ENCODE peak calls at places on chromosome 19, in six cellular contexts. I is colonic mucosa, A is uterus, V is fibroblast of lung, T is tibial artery, D is thoracic aorta. N is an unnamed sample.

GRCh38 chr19:6109947-6110346 is 353 bp downstream of the RFX2 start:
- DNase-seq in I (peak; percentile 44), A (no peak), V (no peak), T (peak; percentile 35), D (no peak), N (no peak)

GRCh38 chr19:45781282-45782161 is 768 bp downstream of the DMPK start:
- DNase-seq in I (no peak), A (no peak), V (no peak), T (no peak), D (no peak), N (no peak)

GRCh38 chr19:4606921-4607678 is 32.2 kb upstream of the TNFAIP8L1 start:
- DNase-seq in I (no peak), A (peak; percentile 20), V (peak; percentile 28), T (no peak), D (no peak), N (no peak)

GRCh38 chr19:3932931-3933810 is at the start of gene NMRK2:
- DNase-seq in I (no peak), A (no peak), V (no peak), T (no peak), D (no peak), N (no peak)

GRCh38 chr19:3269972-3270667 is 45.7 kb downstream of the CELF5 start:
- DNase-seq in I (no peak), A (no peak), V (no peak), T (no peak), D (no peak), N (no peak)

GRCh38 chr19:2523630-2524311 is 47.8 kb downstream of the GADD45B start:
- DNase-seq in I (no peak), A (no peak), V (no peak), T (no peak), D (peak; percentile 62), N (no peak)

GRCh38 chr19:49835562-49835961 is 15.4 kb upstream of the PTOV1 start:
- DNase-seq in I (no peak), A (no peak), V (no peak), T (no peak), D (no peak), N (no peak)

GRCh38 chr19:45876411-45877197 is 9.3 kb downstream of the IRF2BP1 start:
- DNase-seq in I (peak; percentile 51), A (no peak), V (peak; percentile 22), T (peak; percentile 25), D (no peak), N (peak; percentile 14)

GRCh38 chr19:41595890-41596280 is 19.9 kb downstream of the CEACAM21 start:
- DNase-seq in I (no peak), A (no peak), V (no peak), T (no peak), D (no peak), N (no peak)

GRCh38 chr19:49812452-49812996 is 568 bp downstream of the FUZ start:
- DNase-seq in I (no peak), A (no peak), V (no peak), T (no peak), D (no peak), N (no peak)

GRCh38 chr19:7605490-7606222 is 10.0 kb downstream of the CAMSAP3 start:
- DNase-seq in I (peak; percentile 18), A (no peak), V (no peak), T (no peak), D (no peak), N (no peak)

GRCh38 chr19:4288091-4288777 is 9.2 kb downstream of the SHD start:
- DNase-seq in I (no peak), A (no peak), V (no peak), T (no peak), D (no peak), N (no peak)

GRCh38 chr19:18543814-18544475 is 572 bp upstream of the FKBP8 start:
- DNase-seq in I (peak; percentile 92), A (no peak), V (peak; percentile 56), T (no peak), D (no peak), N (peak; percentile 57)

GRCh38 chr19:50460161-50460765 is 16.0 kb upstream of the EMC10 start:
- DNase-seq in I (no peak), A (no peak), V (peak; percentile 34), T (no peak), D (no peak), N (no peak)

GRCh38 chr19:56423276-56423984 is 19.3 kb downstream of the ZNF583 start:
- DNase-seq in I (no peak), A (no peak), V (peak; percentile 5), T (no peak), D (no peak), N (no peak)

GRCh38 chr19:31980851-31981250 is 364.6 kb upstream of the ZNF507 start:
- DNase-seq in I (no peak), A (no peak), V (no peak), T (no peak), D (no peak), N (no peak)

GRCh38 chr19:17002455-17002854 is 24.2 kb downstream of the CPAMD8 start:
- DNase-seq in I (no peak), A (no peak), V (no peak), T (no peak), D (no peak), N (no peak)

GRCh38 chr19:16274466-16274865 is 50.2 kb upstream of the KLF2 start:
- DNase-seq in I (no peak), A (peak; percentile 58), V (no peak), T (no peak), D (no peak), N (no peak)

GRCh38 chr19:18436651-18437478 is 1.1 kb downstream of the ISYNA1 start:
- DNase-seq in I (peak; percentile 89), A (peak; percentile 85), V (peak; percentile 84), T (peak; percentile 57), D (no peak), N (no peak)

GRCh38 chr19:10744848-10745293 is 27.0 kb downstream of the DNM2 start:
- DNase-seq in I (peak; percentile 72), A (no peak), V (no peak), T (no peak), D (no peak), N (no peak)

GRCh38 chr19:57406516-57407123 is 4.3 kb upstream of the ZNF17 start:
- DNase-seq in I (peak; percentile 67), A (peak; percentile 28), V (peak; percentile 62), T (no peak), D (no peak), N (no peak)

GRCh38 chr19:9309974-9310446 is 372 bp upstream of the ZNF699 start:
- DNase-seq in I (peak; percentile 95), A (peak; percentile 94), V (peak; percentile 92), T (peak; percentile 91), D (peak; percentile 80), N (peak; percentile 87)

GRCh38 chr19:36115453-36116343 is at the start of gene TBCB:
- DNase-seq in I (peak; percentile 93), A (no peak), V (peak; percentile 27), T (peak; percentile 25), D (peak; percentile 42), N (peak; percentile 74)

GRCh38 chr19:1134431-1134830 is 30.6 kb downstream of the GPX4 start:
- DNase-seq in I (no peak), A (no peak), V (no peak), T (no peak), D (no peak), N (no peak)
- H3K27ac ChIP-seq in I (no peak overlapping the region), A (no peak overlapping the region), V (peak overlapping the region; percentile 98), T (no peak overlapping the region), D (no peak overlapping the region), N (no peak overlapping the region)

GRCh38 chr19:343451-343931 is 1.1 kb downstream of the MIER2 start:
- DNase-seq in I (no peak), A (no peak), V (no peak), T (no peak), D (no peak), N (no peak)

GRCh38 chr19:340620-341385 is 3.8 kb downstream of the MIER2 start:
- DNase-seq in I (no peak), A (no peak), V (no peak), T (no peak), D (no peak), N (no peak)

GRCh38 chr19:342801-343421 is 1.7 kb downstream of the MIER2 start:
- DNase-seq in I (peak; percentile 59), A (peak; percentile 49), V (peak; percentile 69), T (peak; percentile 76), D (no peak), N (peak; percentile 78)

GRCh38 chr19:341386-342127 is 3.0 kb downstream of the MIER2 start:
- DNase-seq in I (no peak), A (no peak), V (no peak), T (no peak), D (no peak), N (no peak)

DNA sequence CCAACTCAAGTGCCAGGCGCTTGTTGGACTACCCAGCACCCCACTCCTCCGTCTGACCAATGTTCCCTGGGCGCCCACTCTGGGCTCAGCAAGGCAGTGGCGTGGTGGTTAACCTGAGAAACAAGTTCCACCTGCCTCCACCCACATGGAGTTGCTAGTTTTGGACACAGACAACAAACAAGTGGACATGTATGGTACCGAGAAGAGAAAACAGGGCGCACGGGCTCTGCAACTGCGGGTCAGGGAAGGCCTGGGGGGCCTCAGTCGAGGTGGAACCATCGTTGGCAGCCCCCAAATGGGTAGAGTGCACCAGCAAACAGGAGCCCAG is 2.5 kb downstream of the MIER2 start:
- DNase-seq in I (no peak), A (no peak), V (no peak), T (no peak), D (no peak), N (no peak)
- H3K4me3 ChIP-seq in I (no peak overlapping the region), A (no peak overlapping the region), V (peak overlapping the region; percentile 7), T (no peak overlapping the region), D (peak overlapping the region; percentile 87), N (no peak overlapping the region)

GRCh38 chr19:46932346-46932745 is 71.5 kb downstream of the ARHGAP35 start:
- DNase-seq in I (no peak), A (no peak), V (peak; percentile 29), T (no peak), D (no peak), N (no peak)
- H3K4me1 ChIP-seq in I (peaks cover 10% of the 10 kb centered on the region), A (no peaks in the 10 kb centered on the region), V (peaks cover 5% of the 10 kb centered on the region), T (peaks cover 81% of the 10 kb centered on the region), D (peaks cover 52% of the 10 kb centered on the region), N (peaks cover 35% of the 10 kb centered on the region)

GRCh38 chr19:290539-291521 is at the start of gene PLPP2:
- DNase-seq in I (peak; percentile 65), A (peak; percentile 39), V (peak; percentile 23), T (no peak), D (no peak), N (no peak)

GRCh38 chr19:287381-287871 is 3.8 kb downstream of the PLPP2 start:
- DNase-seq in I (no peak), A (no peak), V (no peak), T (no peak), D (no peak), N (no peak)

GRCh38 chr19:291561-292280 is 518 bp upstream of the PLPP2 start:
- DNase-seq in I (peak; percentile 34), A (no peak), V (no peak), T (no peak), D (no peak), N (no peak)

GRCh38 chr19:289651-290538 is 1.3 kb downstream of the PLPP2 start:
- DNase-seq in I (peak; percentile 74), A (no peak), V (no peak), T (no peak), D (no peak), N (no peak)

DNA sequence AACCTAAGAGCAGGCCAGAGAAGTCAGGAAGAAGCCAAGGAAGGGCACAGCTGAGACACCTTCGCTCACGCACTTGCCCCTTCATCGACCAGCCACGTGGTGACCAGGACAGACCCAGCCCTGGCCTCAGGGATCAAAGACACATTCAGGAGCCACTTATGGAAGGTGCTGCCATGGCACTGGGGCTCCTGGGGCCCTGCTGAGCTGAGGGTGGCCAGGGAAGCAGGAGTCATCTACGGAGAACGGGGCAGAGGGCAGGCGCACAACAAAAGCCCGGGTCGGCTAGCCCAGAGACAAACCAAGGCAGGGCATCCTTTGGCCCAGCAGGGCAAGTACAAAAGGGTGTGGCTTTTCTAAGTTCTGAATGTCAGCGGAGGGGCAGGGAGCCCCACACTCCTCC is 2.3 kb downstream of the PLPP2 start:
- DNase-seq in I (no peak), A (no peak), V (no peak), T (no peak), D (no peak), N (no peak)
- H3K27ac ChIP-seq in I (no peak overlapping the region), A (no peak overlapping the region), V (no peak overlapping the region), T (no peak overlapping the region), D (no peak overlapping the region), N (peak overlapping the region; percentile 16)